ENCODE peak calls at places on chromosome 5, in ten cellular contexts. One of them, this sample, is unnamed.
A peak's percentile ranks its signal among the peaks of the same experiment; 100 is the strongest.

GRCh38 chr5:167870055-167870454 is 421.4 kb upstream of the WWC1 start:
- DNase-seq in left cardiac atrium: no peak
- DNase-seq in A549: no peak
- DNase-seq in stimulated activated CD4-positive, alpha-beta T cell treated with anti-CD3 and anti-CD28 coated beads, Interleukin-1b, Interleukin-23, amount 100 ng/mL, for 4 hours: no peak
- DNase-seq in HCT116: no peak
- DNase-seq in heart left ventricle: no peak
- DNase-seq in pancreas: no peak
- DNase-seq in activated CD4-positive, CD25-positive, alpha-beta regulatory T cell treated with anti-CD3 and anti-CD28 coated beads, Interleukin-2, amount 50 U/mL, for 16 hours: no peak
- DNase-seq in cardiac muscle cell: no peak
- DNase-seq in Panc1: no peak
- DNase-seq in this sample: no peak

GRCh38 chr5:176535655-176536131 is 1.5 kb downstream of the RNF44 start:
- DNase-seq in left cardiac atrium: no peak
- DNase-seq in A549: no peak
- DNase-seq in stimulated activated CD4-positive, alpha-beta T cell treated with anti-CD3 and anti-CD28 coated beads, Interleukin-1b, Interleukin-23, amount 100 ng/mL, for 4 hours: no peak
- DNase-seq in HCT116: no peak
- DNase-seq in heart left ventricle: no peak
- DNase-seq in pancreas: peak; percentile 62
- DNase-seq in activated CD4-positive, CD25-positive, alpha-beta regulatory T cell treated with anti-CD3 and anti-CD28 coated beads, Interleukin-2, amount 50 U/mL, for 16 hours: no peak
- DNase-seq in cardiac muscle cell: peak; percentile 52
- DNase-seq in Panc1: no peak
- DNase-seq in this sample: no peak

GRCh38 chr5:118441956-118442355 is 546.4 kb downstream of the DTWD2 start:
- DNase-seq in left cardiac atrium: no peak
- DNase-seq in A549: no peak
- DNase-seq in stimulated activated CD4-positive, alpha-beta T cell treated with anti-CD3 and anti-CD28 coated beads, Interleukin-1b, Interleukin-23, amount 100 ng/mL, for 4 hours: no peak
- DNase-seq in HCT116: no peak
- DNase-seq in heart left ventricle: no peak
- DNase-seq in pancreas: no peak
- DNase-seq in activated CD4-positive, CD25-positive, alpha-beta regulatory T cell treated with anti-CD3 and anti-CD28 coated beads, Interleukin-2, amount 50 U/mL, for 16 hours: no peak
- DNase-seq in cardiac muscle cell: no peak
- DNase-seq in Panc1: no peak
- DNase-seq in this sample: no peak

GRCh38 chr5:128036961-128037360 is 46.6 kb upstream of the SLC12A2 start:
- DNase-seq in left cardiac atrium: no peak
- DNase-seq in A549: peak; percentile 33
- DNase-seq in stimulated activated CD4-positive, alpha-beta T cell treated with anti-CD3 and anti-CD28 coated beads, Interleukin-1b, Interleukin-23, amount 100 ng/mL, for 4 hours: no peak
- DNase-seq in HCT116: no peak
- DNase-seq in heart left ventricle: no peak
- DNase-seq in pancreas: no peak
- DNase-seq in activated CD4-positive, CD25-positive, alpha-beta regulatory T cell treated with anti-CD3 and anti-CD28 coated beads, Interleukin-2, amount 50 U/mL, for 16 hours: no peak
- DNase-seq in cardiac muscle cell: no peak
- DNase-seq in Panc1: no peak
- DNase-seq in this sample: no peak

GRCh38 chr5:175920506-175920865 is 47.6 kb downstream of the THOC3 start:
- DNase-seq in left cardiac atrium: no peak
- DNase-seq in A549: no peak
- DNase-seq in stimulated activated CD4-positive, alpha-beta T cell treated with anti-CD3 and anti-CD28 coated beads, Interleukin-1b, Interleukin-23, amount 100 ng/mL, for 4 hours: no peak
- DNase-seq in HCT116: no peak
- DNase-seq in heart left ventricle: no peak
- DNase-seq in pancreas: no peak
- DNase-seq in activated CD4-positive, CD25-positive, alpha-beta regulatory T cell treated with anti-CD3 and anti-CD28 coated beads, Interleukin-2, amount 50 U/mL, for 16 hours: no peak
- DNase-seq in cardiac muscle cell: no peak
- DNase-seq in Panc1: no peak
- DNase-seq in this sample: no peak

GRCh38 chr5:172003750-172004149 is 2.7 kb downstream of the FBXW11 start:
- DNase-seq in left cardiac atrium: no peak
- DNase-seq in A549: no peak
- DNase-seq in stimulated activated CD4-positive, alpha-beta T cell treated with anti-CD3 and anti-CD28 coated beads, Interleukin-1b, Interleukin-23, amount 100 ng/mL, for 4 hours: no peak
- DNase-seq in HCT116: no peak
- DNase-seq in heart left ventricle: no peak
- DNase-seq in pancreas: no peak
- DNase-seq in activated CD4-positive, CD25-positive, alpha-beta regulatory T cell treated with anti-CD3 and anti-CD28 coated beads, Interleukin-2, amount 50 U/mL, for 16 hours: no peak
- DNase-seq in cardiac muscle cell: no peak
- DNase-seq in Panc1: no peak
- DNase-seq in this sample: no peak

GRCh38 chr5:135491038-135491551 is 38.9 kb upstream of the TIFAB start:
- DNase-seq in left cardiac atrium: no peak
- DNase-seq in A549: no peak
- DNase-seq in stimulated activated CD4-positive, alpha-beta T cell treated with anti-CD3 and anti-CD28 coated beads, Interleukin-1b, Interleukin-23, amount 100 ng/mL, for 4 hours: no peak
- DNase-seq in HCT116: no peak
- DNase-seq in heart left ventricle: no peak
- DNase-seq in pancreas: no peak
- DNase-seq in activated CD4-positive, CD25-positive, alpha-beta regulatory T cell treated with anti-CD3 and anti-CD28 coated beads, Interleukin-2, amount 50 U/mL, for 16 hours: no peak
- DNase-seq in cardiac muscle cell: no peak
- DNase-seq in Panc1: no peak
- DNase-seq in this sample: no peak

GRCh38 chr5:80941496-80941895 is 18.7 kb upstream of the RASGRF2 start:
- DNase-seq in left cardiac atrium: no peak
- DNase-seq in A549: no peak
- DNase-seq in stimulated activated CD4-positive, alpha-beta T cell treated with anti-CD3 and anti-CD28 coated beads, Interleukin-1b, Interleukin-23, amount 100 ng/mL, for 4 hours: no peak
- DNase-seq in HCT116: no peak
- DNase-seq in heart left ventricle: no peak
- DNase-seq in pancreas: no peak
- DNase-seq in activated CD4-positive, CD25-positive, alpha-beta regulatory T cell treated with anti-CD3 and anti-CD28 coated beads, Interleukin-2, amount 50 U/mL, for 16 hours: no peak
- DNase-seq in cardiac muscle cell: no peak
- DNase-seq in Panc1: no peak
- DNase-seq in this sample: no peak

GRCh38 chr5:131394128-131394527 is 130.3 kb downstream of the CDC42SE2 start:
- DNase-seq in left cardiac atrium: no peak
- DNase-seq in A549: no peak
- DNase-seq in stimulated activated CD4-positive, alpha-beta T cell treated with anti-CD3 and anti-CD28 coated beads, Interleukin-1b, Interleukin-23, amount 100 ng/mL, for 4 hours: no peak
- DNase-seq in HCT116: no peak
- DNase-seq in heart left ventricle: no peak
- DNase-seq in pancreas: no peak
- DNase-seq in activated CD4-positive, CD25-positive, alpha-beta regulatory T cell treated with anti-CD3 and anti-CD28 coated beads, Interleukin-2, amount 50 U/mL, for 16 hours: no peak
- DNase-seq in cardiac muscle cell: no peak
- DNase-seq in Panc1: no peak
- DNase-seq in this sample: no peak

GRCh38 chr5:90020575-90021535 is 388.7 kb downstream of the CETN3 start:
- DNase-seq in left cardiac atrium: no peak
- DNase-seq in A549: no peak
- DNase-seq in stimulated activated CD4-positive, alpha-beta T cell treated with anti-CD3 and anti-CD28 coated beads, Interleukin-1b, Interleukin-23, amount 100 ng/mL, for 4 hours: no peak
- DNase-seq in HCT116: peak; percentile 51
- DNase-seq in heart left ventricle: no peak
- DNase-seq in pancreas: no peak
- DNase-seq in activated CD4-positive, CD25-positive, alpha-beta regulatory T cell treated with anti-CD3 and anti-CD28 coated beads, Interleukin-2, amount 50 U/mL, for 16 hours: no peak
- DNase-seq in cardiac muscle cell: no peak
- DNase-seq in Panc1: peak; percentile 80
- DNase-seq in this sample: no peak

GRCh38 chr5:108953940-108954339 is 206.2 kb downstream of the FER start:
- DNase-seq in left cardiac atrium: no peak
- DNase-seq in A549: no peak
- DNase-seq in stimulated activated CD4-positive, alpha-beta T cell treated with anti-CD3 and anti-CD28 coated beads, Interleukin-1b, Interleukin-23, amount 100 ng/mL, for 4 hours: no peak
- DNase-seq in HCT116: no peak
- DNase-seq in heart left ventricle: no peak
- DNase-seq in pancreas: no peak
- DNase-seq in activated CD4-positive, CD25-positive, alpha-beta regulatory T cell treated with anti-CD3 and anti-CD28 coated beads, Interleukin-2, amount 50 U/mL, for 16 hours: no peak
- DNase-seq in cardiac muscle cell: no peak
- DNase-seq in Panc1: no peak
- DNase-seq in this sample: no peak

GRCh38 chr5:28967848-28968247 is 1929.5 kb upstream of the CDH9 start:
- DNase-seq in left cardiac atrium: no peak
- DNase-seq in A549: no peak
- DNase-seq in stimulated activated CD4-positive, alpha-beta T cell treated with anti-CD3 and anti-CD28 coated beads, Interleukin-1b, Interleukin-23, amount 100 ng/mL, for 4 hours: no peak
- DNase-seq in HCT116: no peak
- DNase-seq in heart left ventricle: no peak
- DNase-seq in pancreas: no peak
- DNase-seq in activated CD4-positive, CD25-positive, alpha-beta regulatory T cell treated with anti-CD3 and anti-CD28 coated beads, Interleukin-2, amount 50 U/mL, for 16 hours: no peak
- DNase-seq in cardiac muscle cell: no peak
- DNase-seq in Panc1: no peak
- DNase-seq in this sample: no peak

GRCh38 chr5:138595396-138595795 is 20.2 kb upstream of the HSPA9 start:
- DNase-seq in left cardiac atrium: no peak
- DNase-seq in A549: no peak
- DNase-seq in stimulated activated CD4-positive, alpha-beta T cell treated with anti-CD3 and anti-CD28 coated beads, Interleukin-1b, Interleukin-23, amount 100 ng/mL, for 4 hours: no peak
- DNase-seq in HCT116: no peak
- DNase-seq in heart left ventricle: no peak
- DNase-seq in pancreas: no peak
- DNase-seq in activated CD4-positive, CD25-positive, alpha-beta regulatory T cell treated with anti-CD3 and anti-CD28 coated beads, Interleukin-2, amount 50 U/mL, for 16 hours: no peak
- DNase-seq in cardiac muscle cell: peak; percentile 32
- DNase-seq in Panc1: no peak
- DNase-seq in this sample: no peak

GRCh38 chr5:96790851-96791513 is 16.8 kb downstream of the ERAP1 start:
- DNase-seq in left cardiac atrium: no peak
- DNase-seq in A549: no peak
- DNase-seq in stimulated activated CD4-positive, alpha-beta T cell treated with anti-CD3 and anti-CD28 coated beads, Interleukin-1b, Interleukin-23, amount 100 ng/mL, for 4 hours: no peak
- DNase-seq in HCT116: no peak
- DNase-seq in heart left ventricle: no peak
- DNase-seq in pancreas: no peak
- DNase-seq in activated CD4-positive, CD25-positive, alpha-beta regulatory T cell treated with anti-CD3 and anti-CD28 coated beads, Interleukin-2, amount 50 U/mL, for 16 hours: no peak
- DNase-seq in cardiac muscle cell: no peak
- DNase-seq in Panc1: no peak
- DNase-seq in this sample: no peak

GRCh38 chr5:73393606-73394489 is 54.7 kb downstream of the FOXD1 start:
- DNase-seq in left cardiac atrium: no peak
- DNase-seq in A549: no peak
- DNase-seq in stimulated activated CD4-positive, alpha-beta T cell treated with anti-CD3 and anti-CD28 coated beads, Interleukin-1b, Interleukin-23, amount 100 ng/mL, for 4 hours: no peak
- DNase-seq in HCT116: no peak
- DNase-seq in heart left ventricle: no peak
- DNase-seq in pancreas: no peak
- DNase-seq in activated CD4-positive, CD25-positive, alpha-beta regulatory T cell treated with anti-CD3 and anti-CD28 coated beads, Interleukin-2, amount 50 U/mL, for 16 hours: no peak
- DNase-seq in cardiac muscle cell: no peak
- DNase-seq in Panc1: no peak
- DNase-seq in this sample: no peak

GRCh38 chr5:181215997-181216982 is 6.8 kb upstream of the TRIM41 start:
- DNase-seq in left cardiac atrium: no peak
- DNase-seq in A549: peak; percentile 62
- DNase-seq in stimulated activated CD4-positive, alpha-beta T cell treated with anti-CD3 and anti-CD28 coated beads, Interleukin-1b, Interleukin-23, amount 100 ng/mL, for 4 hours: no peak
- DNase-seq in HCT116: no peak
- DNase-seq in heart left ventricle: no peak
- DNase-seq in pancreas: no peak
- DNase-seq in activated CD4-positive, CD25-positive, alpha-beta regulatory T cell treated with anti-CD3 and anti-CD28 coated beads, Interleukin-2, amount 50 U/mL, for 16 hours: no peak
- DNase-seq in cardiac muscle cell: no peak
- DNase-seq in Panc1: peak; percentile 80
- DNase-seq in this sample: no peak

GRCh38 chr5:6718161-6718681 is 5.0 kb downstream of the TENT4A start:
- DNase-seq in left cardiac atrium: no peak
- DNase-seq in A549: no peak
- DNase-seq in stimulated activated CD4-positive, alpha-beta T cell treated with anti-CD3 and anti-CD28 coated beads, Interleukin-1b, Interleukin-23, amount 100 ng/mL, for 4 hours: no peak
- DNase-seq in HCT116: no peak
- DNase-seq in heart left ventricle: no peak
- DNase-seq in pancreas: no peak
- DNase-seq in activated CD4-positive, CD25-positive, alpha-beta regulatory T cell treated with anti-CD3 and anti-CD28 coated beads, Interleukin-2, amount 50 U/mL, for 16 hours: no peak
- DNase-seq in cardiac muscle cell: no peak
- DNase-seq in Panc1: no peak
- DNase-seq in this sample: no peak

GRCh38 chr5:97046270-97046982 is 96.0 kb downstream of the LIX1 start:
- DNase-seq in left cardiac atrium: no peak
- DNase-seq in A549: no peak
- DNase-seq in stimulated activated CD4-positive, alpha-beta T cell treated with anti-CD3 and anti-CD28 coated beads, Interleukin-1b, Interleukin-23, amount 100 ng/mL, for 4 hours: no peak
- DNase-seq in HCT116: no peak
- DNase-seq in heart left ventricle: no peak
- DNase-seq in pancreas: no peak
- DNase-seq in activated CD4-positive, CD25-positive, alpha-beta regulatory T cell treated with anti-CD3 and anti-CD28 coated beads, Interleukin-2, amount 50 U/mL, for 16 hours: no peak
- DNase-seq in cardiac muscle cell: no peak
- DNase-seq in Panc1: no peak
- DNase-seq in this sample: no peak

GRCh38 chr5:42772265-42772993 is 15.8 kb downstream of the CCDC152 start:
- DNase-seq in left cardiac atrium: peak; percentile 7
- DNase-seq in A549: no peak
- DNase-seq in stimulated activated CD4-positive, alpha-beta T cell treated with anti-CD3 and anti-CD28 coated beads, Interleukin-1b, Interleukin-23, amount 100 ng/mL, for 4 hours: no peak
- DNase-seq in HCT116: no peak
- DNase-seq in heart left ventricle: no peak
- DNase-seq in pancreas: no peak
- DNase-seq in activated CD4-positive, CD25-positive, alpha-beta regulatory T cell treated with anti-CD3 and anti-CD28 coated beads, Interleukin-2, amount 50 U/mL, for 16 hours: no peak
- DNase-seq in cardiac muscle cell: no peak
- DNase-seq in Panc1: no peak
- DNase-seq in this sample: peak; percentile 21

GRCh38 chr5:15132816-15133405 is 261.3 kb upstream of the ANKH start:
- DNase-seq in left cardiac atrium: no peak
- DNase-seq in A549: no peak
- DNase-seq in stimulated activated CD4-positive, alpha-beta T cell treated with anti-CD3 and anti-CD28 coated beads, Interleukin-1b, Interleukin-23, amount 100 ng/mL, for 4 hours: no peak
- DNase-seq in HCT116: no peak
- DNase-seq in heart left ventricle: no peak
- DNase-seq in pancreas: no peak
- DNase-seq in activated CD4-positive, CD25-positive, alpha-beta regulatory T cell treated with anti-CD3 and anti-CD28 coated beads, Interleukin-2, amount 50 U/mL, for 16 hours: no peak
- DNase-seq in cardiac muscle cell: no peak
- DNase-seq in Panc1: no peak
- DNase-seq in this sample: no peak

GRCh38 chr5:57216714-57217113 is 42.9 kb downstream of the GPBP1 start:
- DNase-seq in left cardiac atrium: no peak
- DNase-seq in A549: no peak
- DNase-seq in stimulated activated CD4-positive, alpha-beta T cell treated with anti-CD3 and anti-CD28 coated beads, Interleukin-1b, Interleukin-23, amount 100 ng/mL, for 4 hours: no peak
- DNase-seq in HCT116: no peak
- DNase-seq in heart left ventricle: no peak
- DNase-seq in pancreas: no peak
- DNase-seq in activated CD4-positive, CD25-positive, alpha-beta regulatory T cell treated with anti-CD3 and anti-CD28 coated beads, Interleukin-2, amount 50 U/mL, for 16 hours: no peak
- DNase-seq in cardiac muscle cell: no peak
- DNase-seq in Panc1: no peak
- DNase-seq in this sample: no peak

GRCh38 chr5:153404747-153405146 is 85.7 kb upstream of the GRIA1 start:
- DNase-seq in left cardiac atrium: no peak
- DNase-seq in A549: no peak
- DNase-seq in stimulated activated CD4-positive, alpha-beta T cell treated with anti-CD3 and anti-CD28 coated beads, Interleukin-1b, Interleukin-23, amount 100 ng/mL, for 4 hours: no peak
- DNase-seq in HCT116: no peak
- DNase-seq in heart left ventricle: no peak
- DNase-seq in pancreas: peak; percentile 15
- DNase-seq in activated CD4-positive, CD25-positive, alpha-beta regulatory T cell treated with anti-CD3 and anti-CD28 coated beads, Interleukin-2, amount 50 U/mL, for 16 hours: no peak
- DNase-seq in cardiac muscle cell: peak; percentile 73
- DNase-seq in Panc1: no peak
- DNase-seq in this sample: no peak

GRCh38 chr5:59874675-59875074 is 18.9 kb downstream of the PDE4D start:
- DNase-seq in left cardiac atrium: no peak
- DNase-seq in A549: no peak
- DNase-seq in stimulated activated CD4-positive, alpha-beta T cell treated with anti-CD3 and anti-CD28 coated beads, Interleukin-1b, Interleukin-23, amount 100 ng/mL, for 4 hours: no peak
- DNase-seq in HCT116: no peak
- DNase-seq in heart left ventricle: no peak
- DNase-seq in pancreas: no peak
- DNase-seq in activated CD4-positive, CD25-positive, alpha-beta regulatory T cell treated with anti-CD3 and anti-CD28 coated beads, Interleukin-2, amount 50 U/mL, for 16 hours: no peak
- DNase-seq in cardiac muscle cell: no peak
- DNase-seq in Panc1: no peak
- DNase-seq in this sample: no peak

GRCh38 chr5:115179068-115179958 is 9.6 kb upstream of the TRIM36 start:
- DNase-seq in left cardiac atrium: no peak
- DNase-seq in A549: peak; percentile 25
- DNase-seq in stimulated activated CD4-positive, alpha-beta T cell treated with anti-CD3 and anti-CD28 coated beads, Interleukin-1b, Interleukin-23, amount 100 ng/mL, for 4 hours: no peak
- DNase-seq in HCT116: no peak
- DNase-seq in heart left ventricle: no peak
- DNase-seq in pancreas: peak; percentile 74
- DNase-seq in activated CD4-positive, CD25-positive, alpha-beta regulatory T cell treated with anti-CD3 and anti-CD28 coated beads, Interleukin-2, amount 50 U/mL, for 16 hours: no peak
- DNase-seq in cardiac muscle cell: peak; percentile 63
- DNase-seq in Panc1: no peak
- DNase-seq in this sample: no peak

GRCh38 chr5:171826132-171826531 is 40.5 kb downstream of the SMIM23 start:
- DNase-seq in left cardiac atrium: no peak
- DNase-seq in A549: no peak
- DNase-seq in stimulated activated CD4-positive, alpha-beta T cell treated with anti-CD3 and anti-CD28 coated beads, Interleukin-1b, Interleukin-23, amount 100 ng/mL, for 4 hours: no peak
- DNase-seq in HCT116: no peak
- DNase-seq in heart left ventricle: no peak
- DNase-seq in pancreas: no peak
- DNase-seq in activated CD4-positive, CD25-positive, alpha-beta regulatory T cell treated with anti-CD3 and anti-CD28 coated beads, Interleukin-2, amount 50 U/mL, for 16 hours: no peak
- DNase-seq in cardiac muscle cell: no peak
- DNase-seq in Panc1: no peak
- DNase-seq in this sample: no peak

GRCh38 chr5:131672791-131673190 is 37.8 kb upstream of the RAPGEF6 start:
- DNase-seq in left cardiac atrium: no peak
- DNase-seq in A549: no peak
- DNase-seq in stimulated activated CD4-positive, alpha-beta T cell treated with anti-CD3 and anti-CD28 coated beads, Interleukin-1b, Interleukin-23, amount 100 ng/mL, for 4 hours: no peak
- DNase-seq in HCT116: no peak
- DNase-seq in heart left ventricle: no peak
- DNase-seq in pancreas: no peak
- DNase-seq in activated CD4-positive, CD25-positive, alpha-beta regulatory T cell treated with anti-CD3 and anti-CD28 coated beads, Interleukin-2, amount 50 U/mL, for 16 hours: no peak
- DNase-seq in cardiac muscle cell: no peak
- DNase-seq in Panc1: no peak
- DNase-seq in this sample: no peak

GRCh38 chr5:5363045-5363444 is 59.4 kb upstream of the ICE1 start:
- DNase-seq in left cardiac atrium: no peak
- DNase-seq in A549: no peak
- DNase-seq in stimulated activated CD4-positive, alpha-beta T cell treated with anti-CD3 and anti-CD28 coated beads, Interleukin-1b, Interleukin-23, amount 100 ng/mL, for 4 hours: no peak
- DNase-seq in HCT116: no peak
- DNase-seq in heart left ventricle: no peak
- DNase-seq in pancreas: no peak
- DNase-seq in activated CD4-positive, CD25-positive, alpha-beta regulatory T cell treated with anti-CD3 and anti-CD28 coated beads, Interleukin-2, amount 50 U/mL, for 16 hours: no peak
- DNase-seq in cardiac muscle cell: no peak
- DNase-seq in Panc1: no peak
- DNase-seq in this sample: no peak

GRCh38 chr5:157046041-157046440 is 12.9 kb downstream of the HAVCR1 start:
- DNase-seq in left cardiac atrium: peak; percentile 37
- DNase-seq in A549: peak; percentile 60
- DNase-seq in stimulated activated CD4-positive, alpha-beta T cell treated with anti-CD3 and anti-CD28 coated beads, Interleukin-1b, Interleukin-23, amount 100 ng/mL, for 4 hours: no peak
- DNase-seq in HCT116: peak; percentile 28
- DNase-seq in heart left ventricle: peak; percentile 45
- DNase-seq in pancreas: no peak
- DNase-seq in activated CD4-positive, CD25-positive, alpha-beta regulatory T cell treated with anti-CD3 and anti-CD28 coated beads, Interleukin-2, amount 50 U/mL, for 16 hours: no peak
- DNase-seq in cardiac muscle cell: peak; percentile 7
- DNase-seq in Panc1: no peak
- DNase-seq in this sample: no peak

This sample was measured in Right ventricle myocardium inferior.